ENCODE peak calls at places on chromosomes 7 and 10, in seven cellular contexts. Z is heart right ventricle, G is brain microvascular endothelial cell, U is heart left ventricle, E is spleen, N is body of pancreas, S is BJ. T is an unnamed sample.

GRCh38 chr10:107409517-107409916 is 245.0 kb upstream of the SORCS1 start:
- DNase-seq in Z (no peak), G (peak; percentile 1), U (no peak), E (no peak), N (no peak), S (no peak), T (peak; percentile 46)

GRCh38 chr10:92411406-92411805 is 120.4 kb downstream of the MARCHF5 start:
- DNase-seq in Z (no peak), G (no peak), U (no peak), E (no peak), N (no peak), S (no peak), T (no peak)

GRCh38 chr7:27185013-27185707 is at the start of gene HOXA11:
- DNase-seq in Z (no peak), G (no peak), U (peak; percentile 55), E (peak; percentile 63), N (peak; percentile 8), S (peak; percentile 94), T (no peak)

GRCh38 chr10:47176206-47176902 is 123.6 kb upstream of the GDF10 start:
- DNase-seq in Z (no peak), G (no peak), U (no peak), E (peak; percentile 71), N (no peak), S (no peak), T (no peak)

GRCh38 chr7:106369349-106369748 is 84.6 kb upstream of the NAMPT start:
- DNase-seq in Z (no peak), G (peak; percentile 48), U (no peak), E (no peak), N (no peak), S (peak; percentile 30), T (peak; percentile 72)

GRCh38 chr10:20492447-20492846 is 404.7 kb downstream of the NEBL start:
- DNase-seq in Z (no peak), G (no peak), U (no peak), E (no peak), N (no peak), S (no peak), T (no peak)

GRCh38 chr7:30613366-30614325 is 19.0 kb downstream of the GARS1 start:
- DNase-seq in Z (no peak), G (no peak), U (no peak), E (no peak), N (no peak), S (no peak), T (peak; percentile 19)

GRCh38 chr7:2109936-2110585 is 122.7 kb downstream of the MAD1L1 start:
- DNase-seq in Z (no peak), G (peak; percentile 94), U (no peak), E (no peak), N (no peak), S (peak; percentile 77), T (peak; percentile 96)

GRCh38 chr7:37853468-37853867 is 5.1 kb downstream of the NME8 start:
- DNase-seq in Z (no peak), G (no peak), U (no peak), E (no peak), N (no peak), S (no peak), T (peak; percentile 31)

GRCh38 chr10:5400843-5401242 is 3.8 kb downstream of the TUBAL3 start:
- DNase-seq in Z (no peak), G (no peak), U (no peak), E (no peak), N (no peak), S (no peak), T (no peak)

GRCh38 chr10:113225364-113225763 is 275.3 kb downstream of the TCF7L2 start:
- DNase-seq in Z (no peak), G (no peak), U (no peak), E (no peak), N (no peak), S (no peak), T (no peak)

GRCh38 chr10:113219446-113219845 is 269.4 kb downstream of the TCF7L2 start:
- DNase-seq in Z (no peak), G (no peak), U (no peak), E (no peak), N (no peak), S (no peak), T (no peak)

GRCh38 chr10:113225903-113226302 is 275.9 kb downstream of the TCF7L2 start:
- DNase-seq in Z (no peak), G (no peak), U (no peak), E (no peak), N (no peak), S (no peak), T (no peak)

GRCh38 chr10:113222207-113222606 is 272.2 kb downstream of the TCF7L2 start:
- DNase-seq in Z (no peak), G (no peak), U (no peak), E (no peak), N (no peak), S (no peak), T (no peak)

GRCh38 chr10:113221756-113222168 is 271.7 kb downstream of the TCF7L2 start:
- DNase-seq in Z (no peak), G (no peak), U (no peak), E (no peak), N (no peak), S (no peak), T (peak; percentile 18)
- TF ChIP-seq CTCF in Z (no peak), G (peak; percentile 4), U (no peak), E (no peak), N (no peak), S (no peak), T (no peak)

DNA sequence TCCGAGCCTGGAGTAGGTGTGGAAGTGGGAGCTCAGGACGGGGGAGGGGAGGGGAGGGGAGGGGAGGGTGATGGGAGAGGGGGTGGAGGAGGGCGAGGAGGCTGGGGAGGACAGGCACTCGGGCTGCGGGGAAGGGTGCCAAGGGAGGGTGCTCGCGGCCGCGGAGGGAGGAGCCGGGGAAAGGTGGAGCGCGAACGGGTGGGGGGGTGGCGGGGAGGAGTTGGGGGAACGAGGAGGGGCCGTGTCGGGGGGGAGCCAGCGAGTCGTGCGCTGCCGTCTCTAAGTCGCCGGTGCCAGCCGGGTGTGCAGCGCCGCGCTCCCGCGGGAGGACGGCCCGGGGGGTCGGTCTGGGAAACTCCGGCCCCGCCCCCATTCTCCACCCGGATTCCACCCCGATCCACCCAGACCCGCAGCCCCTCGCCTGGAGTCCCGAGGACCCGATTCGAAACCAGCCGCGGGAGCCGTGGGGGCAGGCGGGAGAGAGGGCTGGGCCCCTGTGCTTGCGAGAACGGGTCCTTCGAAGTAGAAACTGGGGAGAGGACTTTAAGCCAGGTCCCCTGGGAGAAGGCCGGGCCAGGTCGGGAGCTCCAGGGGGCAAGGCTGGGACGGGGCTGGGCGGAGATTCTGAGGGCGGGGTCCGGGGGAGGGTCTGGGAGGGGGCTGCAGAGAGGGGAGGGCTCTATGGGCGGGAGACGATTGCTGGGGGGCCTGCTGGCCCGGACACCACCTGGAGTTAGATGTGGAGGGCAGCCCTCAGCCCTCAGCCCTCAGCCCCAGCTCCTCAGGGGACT is at the start of gene ZNF467:
- DNase-seq in Z (peak; percentile 83), G (no peak), U (peak; percentile 89), E (peak; percentile 93), N (peak; percentile 83), S (no peak), T (no peak)
- H3K4me3 ChIP-seq in Z (peak within 1 kb of the TSS; percentile 64), G (peak within 1 kb of the TSS; percentile 36), U (peak within 1 kb of the TSS; percentile 73), E (peak within 1 kb of the TSS; percentile 58), N (peak within 1 kb of the TSS; percentile 65), S (peak within 1 kb of the TSS; percentile 55), T (peak within 1 kb of the TSS; percentile 62)

GRCh38 chr7:151558575-151558974 is 38.9 kb upstream of the RHEB start:
- DNase-seq in Z (no peak), G (peak; percentile 82), U (no peak), E (no peak), N (no peak), S (no peak), T (no peak)
- H3K36me3 ChIP-seq in Z (no peaks in the 10 kb centered on the region), G (peaks cover 47% of the 10 kb centered on the region), U (peaks cover 86% of the 10 kb centered on the region), E (peaks cover 50% of the 10 kb centered on the region), N (no peaks in the 10 kb centered on the region), S (peaks cover 4% of the 10 kb centered on the region), T (peaks cover 3% of the 10 kb centered on the region)

GRCh38 chr10:77833792-77834191 is 92.8 kb downstream of the DLG5 start:
- DNase-seq in Z (no peak), G (no peak), U (no peak), E (no peak), N (no peak), S (no peak), T (no peak)
- TF ChIP-seq CTCF in Z (no peak), G (no peak), U (no peak), E (no peak), N (no peak), S (no peak), T (no peak)